ENCODE peak calls at places on chromosome 13, in four cellular contexts. T is T-cell; N is activated T-cell treated with anti-CD3 and anti-CD28 coated beads, Interleukin-2, amount 50 U/mL, for 72 hours; F is activated B cell treated with CpG ODN at 0.5 μM for 24 hours. R is an unnamed sample.

GRCh38 chr13:111123221-111123620 is 8.1 kb downstream of the ARHGEF7 start:
- DNase-seq in T (no peak), N (no peak), F (no peak), R (no peak)

GRCh38 chr13:47114030-47114429 is 217.2 kb upstream of the HTR2A start:
- DNase-seq in T (no peak), N (no peak), F (no peak), R (no peak)

GRCh38 chr13:80742027-80742426 is 401.1 kb upstream of the SPRY2 start:
- DNase-seq in T (no peak), N (no peak), F (no peak), R (no peak)

GRCh38 chr13:37136187-37136586 is 30.7 kb upstream of the CSNK1A1L start:
- DNase-seq in T (no peak), N (no peak), F (no peak), R (no peak)

GRCh38 chr13:83905641-83906040 is 23.4 kb upstream of the SLITRK1 start:
- DNase-seq in T (no peak), N (peak; percentile 19), F (no peak), R (no peak)

GRCh38 chr13:27917121-27917947 is 2.5 kb upstream of the PDX1 start:
- DNase-seq in T (no peak), N (peak; percentile 8), F (no peak), R (no peak)

GRCh38 chr13:95643009-95643408 is 1.5 kb downstream of the DZIP1 start:
- DNase-seq in T (no peak), N (no peak), F (no peak), R (no peak)

GRCh38 chr13:109160887-109161669 is 531.7 kb downstream of the MYO16 start:
- DNase-seq in T (no peak), N (no peak), F (no peak), R (no peak)

GRCh38 chr13:74129500-74130144 is 4.6 kb downstream of the KLF12 start:
- DNase-seq in T (peak; percentile 18), N (peak; percentile 35), F (no peak), R (no peak)

GRCh38 chr13:91576590-91576989 is 178.2 kb downstream of the GPC5 start:
- DNase-seq in T (no peak), N (no peak), F (no peak), R (no peak)

GRCh38 chr13:106532111-106532929 is 3.1 kb downstream of the EFNB2 start:
- DNase-seq in T (no peak), N (no peak), F (no peak), R (no peak)

GRCh38 chr13:110883539-110883938 is 31.3 kb downstream of the ANKRD10 start:
- DNase-seq in T (no peak), N (no peak), F (no peak), R (no peak)

GRCh38 chr13:99909836-99910619 is 61.5 kb downstream of the ZIC5 start:
- DNase-seq in T (no peak), N (no peak), F (no peak), R (no peak)

GRCh38 chr13:81957121-81957520 is 1616.2 kb upstream of the SPRY2 start:
- DNase-seq in T (no peak), N (no peak), F (no peak), R (no peak)

GRCh38 chr13:112990783-112991182 is 21.8 kb downstream of the MCF2L start:
- DNase-seq in T (no peak), N (no peak), F (no peak), R (no peak)

GRCh38 chr13:78193853-78194252 is 275.2 kb upstream of the EDNRB start:
- DNase-seq in T (no peak), N (no peak), F (no peak), R (no peak)

GRCh38 chr13:94192576-94192975 is 286.9 kb downstream of the DCT start:
- DNase-seq in T (no peak), N (peak; percentile 15), F (no peak), R (no peak)

GRCh38 chr13:77429320-77430142 is 102.6 kb upstream of the MYCBP2 start:
- DNase-seq in T (no peak), N (peak; percentile 68), F (peak; percentile 22), R (peak; percentile 77)

GRCh38 chr13:29801737-29802305 is 48.6 kb downstream of the UBL3 start:
- DNase-seq in T (no peak), N (no peak), F (no peak), R (no peak)

R was measured in stimulated activated naive B cell treated with anti-CD40 and anti-IgM and Interleukin-4, amounts not matched to agents 10 μg/mL and 1 μg/mL and 100 μg/mL, for 72 hours.